ENCODE peak calls at places on chromosomes 13 and 19, in seven cellular contexts. R is fibroblast of lung, N is AG09309, I is right lobe of liver, C is fibroblast of pulmonary artery, Z is cardiac muscle cell, G is PC-9. Q is an unnamed sample.
A peak's percentile ranks its signal among the peaks of the same experiment; 100 is the strongest.

GRCh38 chr19:1250374-1251232 is 2.2 kb downstream of the MIDN start:
- DNase-seq in R (peak; percentile 85), N (no peak), I (no peak), C (peak; percentile 82), Z (peak; percentile 87), G (no peak), Q (peak; percentile 93)

GRCh38 chr13:50783066-50783465 is 60.4 kb downstream of the DLEU7 start:
- DNase-seq in R (no peak), N (no peak), I (no peak), C (no peak), Z (no peak), G (no peak), Q (no peak)

GRCh38 chr13:114096031-114096485 is 36.4 kb downstream of the RASA3 start:
- DNase-seq in R (no peak), N (no peak), I (peak; percentile 28), C (no peak), Z (no peak), G (no peak), Q (peak; percentile 65)

GRCh38 chr19:11195169-11195568 is 2.2 kb downstream of the KANK2 start:
- DNase-seq in R (peak; percentile 39), N (no peak), I (no peak), C (peak; percentile 47), Z (no peak), G (no peak), Q (peak; percentile 81)

GRCh38 chr13:94329754-94330551 is 149.5 kb downstream of the DCT start:
- DNase-seq in R (peak; percentile 97), N (peak; percentile 78), I (peak; percentile 77), C (peak; percentile 97), Z (peak; percentile 96), G (no peak), Q (no peak)

GRCh38 chr13:110790371-110790770 is 76.9 kb downstream of the ING1 start:
- DNase-seq in R (no peak), N (no peak), I (no peak), C (no peak), Z (no peak), G (no peak), Q (no peak)

GRCh38 chr13:60990032-60990733 is 425.5 kb downstream of the PCDH20 start:
- DNase-seq in R (no peak), N (no peak), I (no peak), C (no peak), Z (no peak), G (peak; percentile 14), Q (no peak)

GRCh38 chr13:71219671-71220070 is 647.3 kb downstream of the DACH1 start:
- DNase-seq in R (no peak), N (no peak), I (no peak), C (no peak), Z (no peak), G (no peak), Q (no peak)

GRCh38 chr13:108755084-108755483 is 125.7 kb downstream of the MYO16 start:
- DNase-seq in R (no peak), N (no peak), I (no peak), C (no peak), Z (no peak), G (no peak), Q (no peak)

GRCh38 chr13:26050568-26051230 is 1.1 kb downstream of the SHISA2 start:
- DNase-seq in R (no peak), N (no peak), I (no peak), C (no peak), Z (peak; percentile 34), G (no peak), Q (peak; percentile 72)

GRCh38 chr13:93797463-93797862 is 570.9 kb downstream of the GPC6 start:
- DNase-seq in R (no peak), N (no peak), I (no peak), C (no peak), Z (no peak), G (no peak), Q (no peak)

GRCh38 chr13:44159633-44160279 is 213.9 kb upstream of the SERP2 start:
- DNase-seq in R (no peak), N (no peak), I (no peak), C (no peak), Z (no peak), G (peak; percentile 54), Q (no peak)

GRCh38 chr13:37277435-37278144 is 172.1 kb upstream of the CSNK1A1L start:
- DNase-seq in R (no peak), N (peak; percentile 31), I (no peak), C (peak; percentile 68), Z (peak; percentile 63), G (no peak), Q (no peak)

GRCh38 chr13:78024996-78025395 is 106.4 kb upstream of the EDNRB start:
- DNase-seq in R (peak; percentile 11), N (no peak), I (no peak), C (peak; percentile 7), Z (no peak), G (no peak), Q (no peak)

GRCh38 chr19:58554494-58555368 is at the start of gene CHMP2A:
- DNase-seq in R (peak; percentile 97), N (peak; percentile 79), I (peak; percentile 99), C (peak; percentile 97), Z (peak; percentile 98), G (peak; percentile 96), Q (peak; percentile 99)

GRCh38 chr13:112071011-112071901 is 4.3 kb downstream of the SOX1 start:
- DNase-seq in R (no peak), N (no peak), I (no peak), C (no peak), Z (no peak), G (no peak), Q (no peak)

GRCh38 chr19:49680473-49681351 is 3.6 kb downstream of the PRMT1 start:
- DNase-seq in R (peak; percentile 83), N (no peak), I (peak; percentile 90), C (peak; percentile 88), Z (peak; percentile 91), G (peak; percentile 85), Q (peak; percentile 95)
- H3K4me3 ChIP-seq in R (peak overlapping the region; percentile 30), N (no peak overlapping the region), I (peak overlapping the region; percentile 18), C (no peak overlapping the region), Z (no peak overlapping the region), G (no peak overlapping the region), Q (no peak overlapping the region)

DNA sequence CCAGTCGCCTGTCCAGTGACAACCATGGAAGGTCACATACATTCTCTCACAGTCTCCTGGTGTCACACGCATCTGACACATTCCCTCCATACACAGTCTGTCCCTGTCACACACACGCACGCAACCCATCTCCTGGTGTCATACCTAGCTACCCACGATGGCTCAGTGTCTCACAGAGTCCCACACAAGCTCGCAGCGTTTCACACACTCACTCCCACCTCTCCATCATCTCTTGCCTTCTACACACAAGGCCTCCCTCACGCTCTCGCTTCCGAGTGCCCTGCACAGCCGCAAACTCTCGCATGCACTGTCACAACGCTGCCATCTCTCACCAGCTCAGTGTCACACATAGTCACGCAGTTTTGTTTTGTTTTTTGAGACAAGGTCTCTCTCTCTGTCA is 1.2 kb upstream of the GNG8 start:
- DNase-seq in R (no peak), N (no peak), I (no peak), C (no peak), Z (no peak), G (no peak), Q (no peak)
- H3K4me3 ChIP-seq in R (no peak overlapping the region), N (no peak overlapping the region), I (no peak overlapping the region), C (no peak overlapping the region), Z (no peak overlapping the region), G (no peak overlapping the region), Q (no peak overlapping the region)

GRCh38 chr13:79346300-79346914 is 59.6 kb downstream of the RBM26 start:
- DNase-seq in R (no peak), N (no peak), I (no peak), C (no peak), Z (no peak), G (no peak), Q (no peak)
- H3K4me3 ChIP-seq in R (no peak overlapping the region), N (no peak overlapping the region), I (no peak overlapping the region), C (no peak overlapping the region), Z (no peak overlapping the region), G (no peak overlapping the region), Q (no peak overlapping the region)

DNA sequence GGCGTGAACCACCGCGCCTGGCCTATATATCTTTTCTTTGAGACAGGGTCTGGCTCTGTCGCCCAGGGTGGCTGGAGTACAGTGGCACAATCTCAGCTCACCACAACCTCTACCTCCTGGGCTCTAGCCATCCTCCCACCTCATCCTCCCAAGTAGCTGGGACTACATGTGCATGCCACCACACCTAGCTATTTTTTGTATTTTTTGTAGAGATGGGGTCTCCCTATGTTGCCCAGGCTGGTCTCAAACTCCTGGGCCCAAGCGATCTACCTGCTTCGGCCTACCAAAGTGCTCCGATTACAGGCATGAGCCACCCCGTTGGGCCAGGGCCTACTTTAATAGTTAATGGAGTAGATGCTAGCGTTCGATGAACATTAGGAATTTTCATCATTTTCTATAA is 3.4 kb downstream of the TNPO2 start:
- DNase-seq in R (no peak), N (no peak), I (no peak), C (no peak), Z (no peak), G (no peak), Q (no peak)
- H3K4me3 ChIP-seq in R (peak overlapping the region; percentile 63), N (peak overlapping the region; percentile 77), I (no peak overlapping the region), C (peak overlapping the region; percentile 81), Z (no peak overlapping the region), G (peak overlapping the region; percentile 76), Q (peak overlapping the region; percentile 71)

GRCh38 chr13:19158006-19158405 is 23.6 kb downstream of the TUBA3C start:
- DNase-seq in R (no peak), N (no peak), I (no peak), C (no peak), Z (no peak), G (no peak), Q (peak; percentile 15)

GRCh38 chr13:19158526-19158925 is 23.1 kb downstream of the TUBA3C start:
- DNase-seq in R (no peak), N (no peak), I (no peak), C (no peak), Z (no peak), G (no peak), Q (no peak)

GRCh38 chr13:19159181-19159580 is 22.4 kb downstream of the TUBA3C start:
- DNase-seq in R (no peak), N (no peak), I (no peak), C (no peak), Z (no peak), G (no peak), Q (no peak)

GRCh38 chr13:19159761-19160420 is 21.7 kb downstream of the TUBA3C start:
- DNase-seq in R (no peak), N (no peak), I (no peak), C (no peak), Z (no peak), G (no peak), Q (no peak)

GRCh38 chr13:19161308-19161707 is 20.3 kb downstream of the TUBA3C start:
- DNase-seq in R (no peak), N (no peak), I (no peak), C (no peak), Z (no peak), G (no peak), Q (no peak)
- H3K4me3 ChIP-seq in R (no peak overlapping the region), N (no peak overlapping the region), I (no peak overlapping the region), C (no peak overlapping the region), Z (no peak overlapping the region), G (no peak overlapping the region), Q (no peak overlapping the region)

Q was measured in kidney.